ENCODE peak calls at places on chromosomes 4 and X, in five cellular contexts. A, F, L, X and E are unnamed samples.
A peak's percentile ranks its signal among the peaks of the same experiment; 100 is the strongest.

GRCh38 chr4:153127773-153128494 is 76.3 kb upstream of the TRIM2 start:
- DNase-seq in X (peak; percentile 82), L (peak; percentile 84), A (peak; percentile 91), F (peak; percentile 96), E (peak; percentile 78)

GRCh38 chr4:79164961-79165610 is 160.8 kb downstream of the NAA11 start:
- DNase-seq in F (no peak), A (no peak), X (no peak), L (no peak), E (no peak)

GRCh38 chr4:107863416-107863815 is 38.7 kb downstream of the SGMS2 start:
- DNase-seq in A (no peak), X (no peak), F (no peak), L (no peak), E (no peak)

GRCh38 chr4:105473340-105474109 is at the start of gene PPA2:
- DNase-seq in F (peak; percentile 93), L (peak; percentile 60), X (peak; percentile 86), A (peak; percentile 87), E (peak; percentile 87)

GRCh38 chr4:1595789-1596325 is 88.3 kb downstream of the FAM53A start:
- DNase-seq in F (no peak), X (no peak), A (no peak), L (no peak), E (no peak)

GRCh38 chr4:15410750-15411149 is 17.1 kb upstream of the C1QTNF7 start:
- DNase-seq in A (no peak), X (no peak), F (no peak), L (no peak), E (no peak)

GRCh38 chrX:31130457-31131215 is 58.8 kb upstream of the FTHL17 start:
- DNase-seq in X (no peak), F (no peak), A (no peak), L (no peak), E (no peak)

GRCh38 chr4:27315625-27316024 is 455.0 kb downstream of the STIM2 start:
- DNase-seq in A (no peak), L (no peak), X (no peak), F (no peak), E (no peak)

GRCh38 chrX:80876877-80877276 is 67.2 kb upstream of the BRWD3 start:
- DNase-seq in A (no peak), L (no peak), F (peak; percentile 35), X (peak; percentile 12), E (no peak)

GRCh38 chrX:154443479-154443910 is 446 bp upstream of the FAM50A start:
- DNase-seq in L (no peak), X (peak; percentile 12), F (peak; percentile 28), A (no peak), E (no peak)

GRCh38 chr4:87053064-87053693 is 118.4 kb downstream of the AFF1 start:
- DNase-seq in F (no peak), X (no peak), L (no peak), A (no peak), E (no peak)